ENCODE peak calls at places on chromosomes 16 and 17, in six cellular contexts. G, O, E, X, P and Z are unnamed samples.

GRCh38 chr17:37671028-37671812 is 28.0 kb upstream of the DDX52 start:
- DNase-seq in O (no peak), E (no peak), P (peak; percentile 95), G (no peak), X (no peak), Z (no peak)

GRCh38 chr17:2799653-2800052 is 3.4 kb downstream of the RAP1GAP2 start:
- DNase-seq in O (no peak), G (no peak), X (no peak), P (no peak), E (no peak), Z (no peak)

GRCh38 chr17:21298056-21298982 is 13.8 kb downstream of the MAP2K3 start:
- DNase-seq in P (no peak), E (no peak), G (no peak), X (no peak), O (no peak), Z (no peak)

GRCh38 chr17:61397086-61397842 is 2.4 kb upstream of the TBX2 start:
- DNase-seq in G (no peak), X (no peak), P (no peak), E (no peak), O (peak; percentile 78), Z (no peak)

GRCh38 chr17:40281663-40282062 is 6.0 kb upstream of the CDC6 start:
- DNase-seq in P (no peak), E (no peak), G (no peak), O (no peak), X (no peak), Z (no peak)

GRCh38 chr16:77592021-77592420 is 130.3 kb upstream of the NUDT7 start:
- DNase-seq in X (no peak), P (no peak), O (no peak), G (no peak), E (no peak), Z (no peak)

GRCh38 chr17:49926886-49927285 is 42.1 kb upstream of the DLX4 start:
- DNase-seq in P (no peak), O (no peak), X (no peak), G (no peak), E (no peak), Z (peak; percentile 75)

GRCh38 chr17:43031666-43032065 is 6.6 kb downstream of the RND2 start:
- DNase-seq in O (no peak), E (no peak), P (no peak), G (no peak), X (no peak), Z (no peak)

GRCh38 chr17:36937961-36938565 is 788 bp downstream of the LHX1 start:
- DNase-seq in G (no peak), E (no peak), O (no peak), P (no peak), X (no peak), Z (peak; percentile 41)

GRCh38 chr17:62189377-62189776 is 124.3 kb upstream of the MED13 start:
- DNase-seq in P (no peak), O (no peak), G (no peak), E (no peak), X (no peak), Z (no peak)

GRCh38 chr17:43020789-43021738 is 1.1 kb downstream of the VAT1 start:
- DNase-seq in G (no peak), E (peak; percentile 55), P (no peak), X (peak; percentile 26), O (peak; percentile 83), Z (peak; percentile 76)

GRCh38 chr17:51152766-51153209 is 571 bp upstream of the NME1 start:
- DNase-seq in X (no peak), O (peak; percentile 15), P (no peak), G (no peak), E (no peak), Z (peak; percentile 20)

GRCh38 chr16:10741844-10742243 is 1.8 kb upstream of the NUBP1 start:
- DNase-seq in E (no peak), O (no peak), G (no peak), P (no peak), X (no peak), Z (peak; percentile 51)

GRCh38 chr17:17782425-17783120 is 54.2 kb downstream of the SREBF1 start:
- DNase-seq in G (no peak), E (peak; percentile 19), X (peak; percentile 86), O (no peak), P (peak; percentile 59), Z (no peak)